ENCODE peak calls at places on chromosomes 6 and 20, in four cellular contexts. M, Y, U and I are unnamed samples.

GRCh38 chr6:136429681-136430080 is 120.5 kb downstream of the MAP7 start:
- DNase-seq in M (no peak), Y (no peak), U (no peak), I (no peak)

GRCh38 chr20:9884061-9884460 is 45.2 kb upstream of the PAK5 start:
- DNase-seq in Y (no peak), M (peak; percentile 11), U (peak; percentile 6), I (no peak)

GRCh38 chr20:34022154-34022842 is 28.6 kb downstream of the RALY start:
- DNase-seq in U (peak; percentile 27), M (peak; percentile 46), Y (peak; percentile 19), I (no peak)

GRCh38 chr6:25415701-25416100 is 136.5 kb downstream of the CARMIL1 start:
- DNase-seq in Y (no peak), M (no peak), U (no peak), I (no peak)

GRCh38 chr6:47106216-47106615 is 64.1 kb upstream of the ADGRF1 start:
- DNase-seq in Y (no peak), U (no peak), M (no peak), I (no peak)

GRCh38 chr6:159434410-159434809 is 258.6 kb downstream of the SOD2 start:
- DNase-seq in Y (no peak), U (no peak), M (no peak), I (no peak)

GRCh38 chr6:13992417-13993055 is 67.8 kb downstream of the RNF182 start:
- DNase-seq in Y (peak; percentile 93), M (no peak), U (peak; percentile 41), I (no peak)

GRCh38 chr6:97726378-97726777 is 443.4 kb upstream of the MMS22L start:
- DNase-seq in U (no peak), Y (no peak), M (peak; percentile 20), I (no peak)

GRCh38 chr20:14069796-14070195 is 74.5 kb downstream of the MACROD2 start:
- DNase-seq in M (no peak), U (peak; percentile 7), Y (peak; percentile 81), I (no peak)

GRCh38 chr20:16539280-16539679 is 34.0 kb downstream of the KIF16B start:
- DNase-seq in U (no peak), Y (peak; percentile 61), M (no peak), I (no peak)

GRCh38 chr6:39849764-39850163 is 57.6 kb downstream of the DAAM2 start:
- DNase-seq in U (no peak), M (no peak), Y (no peak), I (no peak)

GRCh38 chr6:17101422-17102257 is at the start of gene STMND1:
- DNase-seq in Y (peak; percentile 20), U (peak; percentile 58), M (peak; percentile 58), I (no peak)

GRCh38 chr6:13327691-13328075 is 654 bp downstream of the TBC1D7 start:
- DNase-seq in M (no peak), Y (no peak), U (peak; percentile 39), I (no peak)

GRCh38 chr20:64280460-64280843 is 24.9 kb downstream of the PCMTD2 start:
- DNase-seq in U (no peak), Y (no peak), M (no peak), I (no peak)

GRCh38 chr6:108732101-108732870 is 115.9 kb upstream of the ARMC2 start:
- DNase-seq in U (no peak), M (no peak), Y (peak; percentile 74), I (no peak)

GRCh38 chr6:67629268-67629667 is 1005.8 kb upstream of the ADGRB3 start:
- DNase-seq in Y (peak; percentile 80), U (peak; percentile 79), M (no peak), I (no peak)

GRCh38 chr20:44173846-44174245 is 13.1 kb downstream of the JPH2 start:
- DNase-seq in Y (no peak), M (no peak), U (no peak), I (no peak)

GRCh38 chr20:42341654-42342053 is 723.5 kb upstream of the CHD6 start:
- DNase-seq in M (no peak), U (no peak), Y (no peak), I (no peak)

GRCh38 chr6:111709615-111710398 is 104.1 kb upstream of the TRAF3IP2 start:
- DNase-seq in M (peak; percentile 79), Y (peak; percentile 78), U (peak; percentile 91), I (no peak)

GRCh38 chr6:128111096-128111495 is 210.2 kb upstream of the THEMIS start:
- DNase-seq in U (peak; percentile 11), M (no peak), Y (peak; percentile 11), I (no peak)

GRCh38 chr6:141988954-141989705 is 143.6 kb upstream of the GJE1 start:
- DNase-seq in U (peak; percentile 76), Y (peak; percentile 86), M (peak; percentile 61), I (no peak)

GRCh38 chr6:84448331-84448730 is 220.9 kb upstream of the CEP162 start:
- DNase-seq in U (no peak), Y (peak; percentile 28), M (no peak), I (no peak)

GRCh38 chr6:166736606-166737005 is 109.6 kb upstream of the RPS6KA2 start:
- DNase-seq in U (peak; percentile 25), Y (peak; percentile 66), M (no peak), I (no peak)

GRCh38 chr20:62902926-62903615 is 23.2 kb downstream of the DIDO1 start:
- DNase-seq in U (no peak), Y (peak; percentile 41), M (no peak), I (no peak)

GRCh38 chr6:46236752-46237151 is 66.0 kb upstream of the ENPP5 start:
- DNase-seq in Y (no peak), M (no peak), U (no peak), I (no peak)

GRCh38 chr20:24738981-24739633 is 210.0 kb upstream of the CST7 start:
- DNase-seq in M (no peak), U (no peak), Y (no peak), I (no peak)

GRCh38 chr20:9119776-9120175 is 50.9 kb downstream of the PLCB4 start:
- DNase-seq in U (peak; percentile 46), M (no peak), Y (no peak), I (no peak)

GRCh38 chr6:138522611-138523010 is 23.3 kb upstream of the NHSL1 start:
- DNase-seq in U (no peak), Y (no peak), M (no peak), I (no peak)

GRCh38 chr20:10634683-10635411 is 39.0 kb downstream of the JAG1 start:
- DNase-seq in M (no peak), Y (peak; percentile 76), U (peak; percentile 80), I (no peak)

GRCh38 chr6:84411060-84411629 is 183.7 kb upstream of the CEP162 start:
- DNase-seq in M (no peak), U (peak; percentile 53), Y (peak; percentile 86), I (no peak)

GRCh38 chr6:114735118-114735730 is 392.4 kb upstream of the HS3ST5 start:
- DNase-seq in M (no peak), Y (no peak), U (peak; percentile 59), I (no peak)

GRCh38 chr6:169890901-169891300 is 139.5 kb downstream of the ERMARD start:
- DNase-seq in M (no peak), U (no peak), Y (no peak), I (no peak)